ENCODE peak calls at places on chromosomes 3 and 15, in seven cellular contexts. M, P, F, W, U, R and N are unnamed samples.

GRCh38 chr3:11335056-11335608 is 62.9 kb downstream of the ATG7 start:
- DNase-seq in U (peak), R (peak), P (no peak), M (peak), W (peak), F (peak), N (no peak)

GRCh38 chr3:155386306-155386705 is 92.8 kb upstream of the STRIT1 start:
- DNase-seq in U (no peak), W (no peak), M (no peak), F (no peak), R (no peak), P (no peak), N (no peak)

GRCh38 chr15:74212494-74212893 is 9.9 kb upstream of the STRA6 start:
- DNase-seq in P (no peak), U (no peak), M (no peak), W (no peak), F (no peak), R (no peak), N (no peak)

GRCh38 chr15:68379058-68379758 is 52.8 kb downstream of the ITGA11 start:
- DNase-seq in W (no peak), R (no peak), M (no peak), U (no peak), P (no peak), F (no peak), N (peak)

GRCh38 chr3:103052236-103052830 is 617.5 kb downstream of the ZPLD1 start:
- DNase-seq in M (peak), W (peak), U (no peak), P (peak), R (no peak), F (no peak), N (no peak)

GRCh38 chr3:111895079-111895478 is 36.0 kb downstream of the PHLDB2 start:
- DNase-seq in R (no peak), U (peak), M (peak), F (peak), P (no peak), W (no peak), N (no peak)

GRCh38 chr3:129424185-129424841 is 4.1 kb downstream of the EFCAB12 start:
- DNase-seq in U (peak), W (peak), R (no peak), F (no peak), M (peak), P (no peak), N (no peak)

GRCh38 chr3:136955813-136956212 is 2.0 kb upstream of the IL20RB start:
- DNase-seq in P (no peak), U (peak), R (no peak), M (peak), W (peak), F (peak), N (no peak)

GRCh38 chr3:18079739-18080138 is 337.3 kb upstream of the TBC1D5 start:
- DNase-seq in R (no peak), P (no peak), U (no peak), W (no peak), M (no peak), F (no peak), N (no peak)

GRCh38 chr15:85415779-85416178 is 35.4 kb downstream of the AKAP13 start:
- DNase-seq in F (no peak), R (no peak), P (no peak), U (peak), W (no peak), M (no peak), N (no peak)

GRCh38 chr15:75891895-75892294 is 11.8 kb upstream of the FBXO22 start:
- DNase-seq in W (peak), P (no peak), M (peak), U (peak), F (peak), R (peak), N (no peak)

GRCh38 chr3:101886626-101887025 is 37.3 kb downstream of the NFKBIZ start:
- DNase-seq in W (peak), M (no peak), F (no peak), U (no peak), R (no peak), P (no peak), N (no peak)

GRCh38 chr3:196270499-196270898 is 17.0 kb downstream of the PCYT1A start:
- DNase-seq in P (no peak), F (no peak), U (no peak), M (no peak), W (no peak), R (no peak), N (no peak)

GRCh38 chr15:36334059-36334458 is 245.4 kb upstream of the CDIN1 start:
- DNase-seq in U (peak), M (peak), P (no peak), F (peak), W (peak), R (peak), N (no peak)

GRCh38 chr3:17025594-17026139 is 140.9 kb downstream of the PLCL2 start:
- DNase-seq in W (no peak), R (no peak), U (no peak), P (no peak), F (no peak), M (no peak), N (no peak)

GRCh38 chr3:62007036-62007435 is 366.3 kb downstream of the FEZF2 start:
- DNase-seq in W (no peak), U (no peak), F (peak), M (peak), R (peak), P (no peak), N (no peak)

GRCh38 chr3:49513494-49514179 is 40.6 kb upstream of the BSN start:
- DNase-seq in U (no peak), W (no peak), F (no peak), R (no peak), M (no peak), P (no peak), N (no peak)

GRCh38 chr3:49519916-49520385 is 34.3 kb upstream of the BSN start:
- DNase-seq in P (no peak), R (no peak), W (no peak), U (no peak), M (no peak), F (no peak), N (no peak)

GRCh38 chr3:49519266-49519665 is 35.0 kb upstream of the BSN start:
- DNase-seq in R (no peak), U (no peak), W (no peak), P (no peak), F (no peak), M (peak), N (no peak)

GRCh38 chr3:49518016-49518415 is 36.3 kb upstream of the BSN start:
- DNase-seq in U (no peak), P (no peak), M (no peak), W (no peak), F (no peak), R (no peak), N (no peak)

DNA sequence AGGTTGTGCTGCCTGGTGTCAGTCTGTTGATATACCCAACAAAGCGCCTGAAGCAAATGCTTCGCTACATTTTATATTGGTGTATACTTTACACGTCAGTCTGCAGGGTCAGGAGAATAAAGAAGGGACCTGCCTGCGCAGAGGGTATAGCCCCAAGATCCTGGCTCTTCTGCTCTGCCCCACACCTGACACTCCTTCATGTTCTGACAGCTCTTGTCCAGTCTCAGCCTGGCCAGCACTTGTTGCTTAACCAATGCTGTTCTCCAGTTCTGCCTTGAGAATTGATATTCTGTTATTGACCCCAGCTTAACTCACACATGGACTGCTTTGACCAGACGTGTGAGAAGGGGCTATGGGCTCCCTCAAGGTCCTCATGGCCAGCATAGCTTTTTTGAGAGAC is 35.8 kb upstream of the BSN start:
- DNase-seq in U (no peak), R (no peak), M (no peak), W (no peak), F (no peak), P (no peak), N (no peak)
- TF ChIP-seq CTCF in U (no peak), R (no peak), M (no peak), W (no peak), F (no peak), P (no peak), N (no peak)

GRCh38 chr3:167913218-167913902 is 177.8 kb downstream of the SERPINI1 start:
- DNase-seq in R (peak), F (no peak), M (peak), W (peak), P (no peak), U (peak), N (no peak)
- TF ChIP-seq CTCF in R (no peak), F (no peak), M (no peak), W (no peak), P (no peak), U (peak), N (no peak)

DNA sequence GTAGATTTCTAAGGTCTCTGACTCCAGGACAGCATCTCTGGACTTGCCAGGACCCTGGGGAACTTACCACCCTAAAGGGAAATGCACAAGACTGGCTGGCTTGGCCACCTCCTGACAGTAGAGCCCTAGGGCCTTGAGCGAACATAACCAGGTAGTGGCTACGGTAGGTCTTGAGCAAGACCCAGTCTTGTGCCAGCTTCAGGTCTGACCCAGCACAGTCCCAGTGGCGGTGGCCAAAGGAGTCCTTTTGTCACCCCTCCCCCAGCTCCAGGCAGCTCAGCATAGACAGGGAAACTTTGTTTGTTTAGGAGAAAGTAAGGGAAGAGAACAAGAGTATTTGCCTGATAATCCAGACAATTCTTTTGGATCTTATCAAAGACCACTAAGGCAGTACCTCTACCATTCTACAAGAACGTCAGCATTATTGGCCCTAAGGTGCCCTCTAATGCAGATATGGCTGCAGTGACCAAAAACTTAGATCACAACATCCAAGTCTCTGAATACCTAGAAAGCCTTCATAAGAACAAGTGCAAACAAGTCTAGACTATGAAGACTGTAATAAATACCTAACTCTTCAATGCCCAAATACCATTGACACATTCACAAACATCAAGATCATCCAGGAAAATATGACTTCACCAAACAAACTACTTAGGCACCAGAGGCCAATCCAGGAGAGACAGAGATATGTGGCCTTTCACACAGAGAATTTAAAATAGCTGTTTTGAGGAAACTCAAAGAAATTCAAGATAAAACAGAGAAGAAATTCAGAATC is 38.7 kb upstream of the FBN1 start:
- DNase-seq in R (no peak), U (peak), M (no peak), P (no peak), W (peak), F (no peak), N (no peak)
- TF ChIP-seq CTCF in R (no peak), U (no peak), M (no peak), P (no peak), W (no peak), F (no peak), N (no peak)

DNA sequence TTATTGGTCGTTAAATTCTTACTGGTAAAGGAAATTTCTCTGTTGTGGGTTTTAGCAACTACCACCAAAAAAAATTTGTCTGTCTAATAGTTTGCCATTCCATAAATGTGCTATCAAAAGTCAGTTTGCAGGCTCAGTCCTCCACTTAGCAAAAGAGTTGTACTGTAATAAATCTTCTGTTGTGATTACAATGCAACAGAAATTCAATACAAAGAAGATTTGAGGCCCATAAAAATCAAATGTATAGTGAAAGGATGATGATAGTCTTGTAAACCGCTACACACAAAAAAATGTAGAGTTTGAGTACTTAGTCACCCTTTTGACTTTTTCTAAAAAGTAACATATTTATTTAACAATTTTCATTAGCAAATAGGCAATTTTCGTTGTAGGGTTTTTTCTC is 251.7 kb downstream of the VGLL3 start:
- DNase-seq in R (no peak), P (no peak), F (no peak), M (no peak), W (no peak), U (no peak), N (no peak)
- TF ChIP-seq CTCF in R (no peak), P (no peak), F (no peak), M (no peak), W (no peak), U (no peak), N (no peak)

DNA sequence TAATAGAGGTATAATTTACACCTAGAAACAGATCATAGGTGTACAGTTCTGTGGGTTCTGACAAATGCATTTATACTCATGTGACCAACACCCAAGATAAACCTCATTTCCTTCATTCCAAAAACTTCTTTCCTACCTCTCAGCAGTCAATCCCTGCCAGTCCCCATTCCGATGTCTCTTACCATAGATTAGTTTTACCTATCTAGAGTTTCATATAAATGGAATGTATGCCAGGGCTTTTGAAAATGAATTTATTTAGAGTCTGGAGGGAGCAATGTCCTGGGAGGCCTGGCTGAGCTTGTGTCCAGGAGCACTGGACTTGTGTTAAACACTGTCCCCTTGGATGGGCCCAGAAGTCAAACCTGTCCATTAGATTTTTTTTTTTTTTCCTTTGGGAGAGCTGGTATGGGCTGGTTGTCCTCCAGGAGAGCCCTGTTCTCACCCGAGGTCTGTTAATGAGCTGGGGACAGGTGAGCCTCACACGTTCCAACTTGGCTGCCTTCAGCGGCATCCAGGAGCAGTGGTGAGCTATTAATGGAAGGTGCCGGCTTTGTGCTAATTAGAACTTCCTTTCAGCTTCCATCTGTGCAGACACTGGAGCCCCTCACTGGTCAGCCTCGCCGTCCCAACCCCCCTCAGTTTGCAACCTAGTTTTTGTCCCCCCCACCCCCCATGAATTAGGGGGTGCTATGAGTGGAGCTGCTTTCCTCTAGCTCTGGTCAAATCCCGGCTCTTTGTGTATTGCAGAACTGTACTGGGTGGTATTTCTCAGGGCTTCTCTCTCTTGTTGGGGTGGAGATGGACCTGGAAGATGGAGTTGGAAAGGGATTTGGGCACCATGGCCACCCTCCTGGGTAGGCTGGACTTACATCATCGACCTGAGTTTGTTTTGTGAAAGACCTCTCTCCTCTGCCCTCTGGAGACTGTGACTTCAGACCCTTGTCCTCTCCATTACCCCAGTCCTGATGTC is 40.8 kb upstream of the POLG start:
- DNase-seq in R (no peak), P (no peak), U (no peak), M (no peak), W (no peak), F (no peak), N (no peak)
- TF ChIP-seq CTCF in R (no peak), P (no peak), U (no peak), M (no peak), W (no peak), F (no peak), N (no peak)

GRCh38 chr3:12935023-12935860 is 93.9 kb upstream of the RPL32 start:
- DNase-seq in F (no peak), R (no peak), M (no peak), W (no peak), U (no peak), P (no peak), N (no peak)
- TF ChIP-seq CTCF in F (peak), R (no peak), M (no peak), W (no peak), U (no peak), P (no peak), N (no peak)

DNA sequence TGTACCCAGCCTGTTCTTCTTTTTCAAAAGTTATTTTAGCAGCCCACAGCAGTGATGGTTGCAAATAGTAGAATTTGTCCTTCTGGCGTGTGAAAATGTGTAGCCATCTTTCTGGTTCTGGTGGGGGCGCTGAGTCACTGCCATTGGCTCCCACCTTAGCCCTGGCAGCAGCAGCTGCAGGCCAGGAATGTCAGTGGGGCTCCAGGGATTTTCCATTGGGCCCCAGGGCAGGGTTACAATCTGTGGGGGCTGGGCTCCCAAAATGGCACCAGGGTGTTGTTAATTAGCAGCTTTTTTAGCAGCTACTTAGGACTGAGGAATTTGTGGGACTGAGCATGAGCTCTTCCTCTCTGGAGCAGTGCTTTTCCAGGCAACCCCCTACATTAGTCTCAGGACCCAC is 38.9 kb downstream of the TOPAZ1 start:
- DNase-seq in U (no peak), W (no peak), R (no peak), P (no peak), F (no peak), M (no peak), N (no peak)
- TF ChIP-seq CTCF in U (no peak), W (no peak), R (no peak), P (no peak), F (no peak), M (no peak), N (no peak)

GRCh38 chr3:149657458-149657795 is 398 bp downstream of the WWTR1 start:
- DNase-seq in F (peak), M (peak), W (no peak), P (peak), R (no peak), U (peak), N (no peak)

GRCh38 chr3:149659173-149659468 is 1.3 kb upstream of the WWTR1 start:
- DNase-seq in R (no peak), P (no peak), U (no peak), F (no peak), W (no peak), M (no peak), N (no peak)

GRCh38 chr3:149660462-149660861 is 2.6 kb upstream of the WWTR1 start:
- DNase-seq in R (no peak), U (no peak), M (no peak), F (no peak), W (no peak), P (no peak), N (no peak)

GRCh38 chr3:149657796-149658443 is at the start of gene WWTR1:
- DNase-seq in W (peak), M (peak), U (peak), P (peak), F (peak), R (peak), N (peak)

GRCh38 chr3:149658444-149659172 is 783 bp upstream of the WWTR1 start:
- DNase-seq in R (no peak), F (peak), W (peak), U (peak), M (peak), P (peak), N (peak)
- TF ChIP-seq CTCF in R (no peak), F (peak), W (no peak), U (peak), M (peak), P (no peak), N (peak)

GRCh38 chr3:66037330-66037985 is 1.3 kb downstream of the MAGI1 start:
- DNase-seq in U (peak), W (peak), M (peak), F (no peak), P (no peak), R (no peak), N (no peak)
- TF ChIP-seq CTCF in U (no peak), W (peak), M (peak), F (peak), P (peak), R (peak), N (peak)

GRCh38 chr3:113110263-113110662 is 101.1 kb upstream of the BOC start:
- DNase-seq in W (peak), U (peak), R (no peak), F (no peak), P (no peak), M (peak), N (no peak)
- TF ChIP-seq CTCF in W (no peak), U (no peak), R (no peak), F (no peak), P (no peak), M (no peak), N (no peak)